ENCODE peak calls at places on chromosomes 12 and 14, in five cellular contexts. H is uterus, M is heart left ventricle, X is colonic mucosa, S is tibial artery. R is an unnamed sample.

GRCh38 chr14:102508410-102508773 is 1.2 kb downstream of the ANKRD9 start:
- DNase-seq in H (no peak), S (no peak), M (peak), X (peak), R (no peak)

GRCh38 chr12:49979061-49979586 is 6.4 kb downstream of the AQP6 start:
- DNase-seq in X (no peak), M (no peak), H (no peak), S (peak), R (no peak)

GRCh38 chr12:106137456-106138278 is 1.1 kb downstream of the NUAK1 start:
- DNase-seq in S (no peak), H (no peak), X (no peak), M (peak), R (no peak)

GRCh38 chr12:88113871-88114270 is 28.0 kb downstream of the CEP290 start:
- DNase-seq in M (no peak), H (no peak), X (no peak), S (no peak), R (no peak)

GRCh38 chr14:55505846-55506245 is 65.4 kb upstream of the TBPL2 start:
- DNase-seq in S (no peak), M (no peak), H (no peak), X (no peak), R (no peak)

GRCh38 chr12:113965951-113966797 is at the start of gene RBM19:
- DNase-seq in X (peak), H (peak), S (peak), M (peak), R (peak)

GRCh38 chr14:36767603-36768281 is 106.1 kb downstream of the PAX9 start:
- DNase-seq in M (no peak), X (no peak), S (no peak), H (no peak), R (peak)

GRCh38 chr14:38425324-38425976 is 169.6 kb upstream of the CLEC14A start:
- DNase-seq in S (no peak), M (no peak), H (no peak), X (no peak), R (no peak)

GRCh38 chr14:101791919-101792572 is 30.5 kb downstream of the PPP2R5C start:
- DNase-seq in S (no peak), M (no peak), X (no peak), H (no peak), R (no peak)

GRCh38 chr14:99261916-99262787 is 9.8 kb downstream of the BCL11B start:
- DNase-seq in S (peak), X (no peak), M (no peak), H (no peak), R (no peak)

GRCh38 chr12:93714382-93714781 is 37.2 kb downstream of the CRADD start:
- DNase-seq in X (no peak), M (peak), H (peak), S (no peak), R (no peak)

GRCh38 chr12:116591608-116592115 is 32.5 kb downstream of the MAP1LC3B2 start:
- DNase-seq in M (no peak), H (no peak), S (no peak), X (no peak), R (no peak)

GRCh38 chr12:109759076-109759420 is 45.4 kb downstream of the FAM222A start:
- DNase-seq in S (peak), M (peak), X (no peak), H (no peak), R (no peak)

GRCh38 chr12:106197906-106198623 is 49.8 kb downstream of the CKAP4 start:
- DNase-seq in M (no peak), X (no peak), H (no peak), S (no peak), R (peak)

GRCh38 chr12:128766738-128767501 is 56.8 kb downstream of the SLC15A4 start:
- DNase-seq in S (no peak), X (no peak), H (no peak), M (no peak), R (no peak)
- H3K4me3 ChIP-seq in S (no peak), X (no peak), H (no peak), M (no peak), R (no peak)

DNA sequence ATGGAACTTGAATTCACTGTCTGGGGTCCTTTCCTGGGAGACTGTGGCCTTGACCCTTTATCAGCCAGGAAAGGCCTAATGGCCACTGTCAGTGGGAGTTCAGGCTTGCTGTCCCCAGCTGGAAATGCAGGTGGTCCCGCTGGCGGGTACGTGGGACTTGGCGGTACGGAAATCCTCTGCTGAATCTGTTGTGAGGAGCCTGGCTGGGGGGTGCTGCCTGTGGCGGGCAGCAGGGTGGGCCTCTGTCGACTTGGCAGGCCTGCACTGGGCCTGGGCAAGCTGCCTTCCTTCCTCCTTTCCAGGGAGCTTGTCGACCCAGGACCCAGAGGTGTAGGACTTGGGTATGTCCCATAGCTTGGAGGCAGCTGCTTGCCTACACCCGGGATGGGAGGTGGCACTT is 26.3 kb downstream of the ZFYVE21 start:
- DNase-seq in M (no peak), H (no peak), S (peak), X (no peak), R (no peak)
- TF ChIP-seq CTCF in M (no peak), H (no peak), S (no peak), X (no peak), R (no peak)

GRCh38 chr12:30850684-30851083 is 75.9 kb upstream of the TSPAN11 start:
- DNase-seq in X (no peak), H (no peak), M (no peak), S (no peak), R (no peak)
- H3K4me3 ChIP-seq in X (peak), H (no peak), M (no peak), S (no peak), R (no peak)

GRCh38 chr12:31659087-31659942 is at the start of gene ETFBKMT:
- DNase-seq in M (peak), H (peak), X (peak), S (peak), R (peak)
- TF ChIP-seq CTCF in M (peak), H (peak), X (peak), S (peak), R (peak)

DNA sequence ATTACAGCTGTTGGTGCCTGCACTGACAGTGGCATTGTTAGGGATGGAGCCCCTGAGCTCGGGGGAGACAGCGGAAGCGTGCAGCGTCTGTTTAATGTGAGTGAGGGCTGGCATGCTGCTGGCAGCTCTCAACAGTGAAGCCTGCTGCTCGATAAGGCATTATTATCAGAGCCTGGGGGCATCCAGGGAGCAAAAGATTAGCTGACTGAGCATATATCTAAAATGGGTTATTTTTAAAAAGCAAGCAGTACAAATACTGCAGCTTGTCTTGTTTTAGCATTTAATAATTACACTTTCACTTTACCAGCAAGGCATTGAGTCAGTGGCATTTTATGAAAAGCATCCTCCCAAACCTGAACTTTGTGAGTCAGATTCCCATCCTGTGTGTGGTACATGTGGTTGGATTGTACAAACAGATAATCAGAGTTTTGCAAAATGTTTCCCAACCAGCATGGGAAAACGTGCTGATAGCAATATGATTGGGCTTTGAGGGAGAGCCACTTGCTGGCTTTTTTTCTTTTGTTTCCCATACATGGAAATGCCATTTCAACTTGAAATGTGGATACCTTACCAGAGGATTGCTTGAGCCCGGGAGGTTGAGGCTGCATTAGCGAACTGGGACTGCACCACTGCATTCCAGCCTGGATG is 150.8 kb downstream of the PRKCH start:
- DNase-seq in H (no peak), M (peak), S (no peak), X (no peak), R (no peak)
- H3K4me3 ChIP-seq in H (peak), M (peak), S (peak), X (no peak), R (peak)

GRCh38 chr12:96502477-96502876 is 13.1 kb downstream of the CFAP54 start:
- DNase-seq in X (no peak), H (no peak), S (no peak), M (no peak), R (no peak)

GRCh38 chr12:96501139-96501741 is 11.9 kb downstream of the CFAP54 start:
- DNase-seq in X (peak), H (no peak), S (no peak), M (peak), R (no peak)

GRCh38 chr12:96502949-96503532 is 13.7 kb downstream of the CFAP54 start:
- DNase-seq in H (no peak), S (no peak), M (no peak), X (no peak), R (no peak)

GRCh38 chr12:96501908-96502307 is 12.5 kb downstream of the CFAP54 start:
- DNase-seq in H (no peak), X (no peak), M (no peak), S (no peak), R (no peak)

DNA sequence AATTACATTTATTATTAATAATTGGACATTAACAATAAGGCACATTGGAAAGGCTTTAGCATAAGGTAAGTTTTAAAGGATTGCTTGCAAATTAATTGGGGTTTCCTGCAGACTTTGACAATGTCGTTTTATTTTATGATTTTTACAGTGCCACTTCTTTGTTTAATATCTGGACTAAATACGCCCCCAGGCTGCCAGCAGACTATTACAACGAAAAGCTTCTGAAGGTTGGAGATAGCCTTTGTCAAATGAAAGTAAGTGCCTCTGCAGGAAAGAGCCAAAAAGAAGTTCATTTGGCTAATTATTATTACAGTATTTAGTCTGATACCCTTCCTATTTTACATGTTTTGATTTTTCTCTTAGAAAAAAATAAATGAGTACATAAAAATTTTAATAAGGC is 11.3 kb downstream of the CFAP54 start:
- DNase-seq in M (no peak), H (no peak), X (no peak), S (no peak), R (no peak)
- TF ChIP-seq CTCF in M (peak), H (no peak), X (no peak), S (no peak), R (peak)

GRCh38 chr12:130838951-130839769 is at the start of gene STX2:
- DNase-seq in X (peak), M (peak), H (peak), S (peak), R (peak)
- H3K4me3 ChIP-seq in X (peak), M (peak), H (peak), S (peak), R (peak)

GRCh38 chr14:40417777-40418401 is 985.7 kb upstream of the FBXO33 start:
- DNase-seq in S (no peak), M (no peak), X (no peak), H (no peak), R (no peak)
- TF ChIP-seq CTCF in S (no peak), M (peak), X (no peak), H (no peak), R (peak)

GRCh38 chr14:94114589-94115067 is 4.1 kb downstream of the IFI27 start:
- DNase-seq in X (no peak), M (no peak), S (peak), H (no peak), R (no peak)

GRCh38 chr14:94112513-94113060 is 2.1 kb downstream of the IFI27 start:
- DNase-seq in S (no peak), M (no peak), X (no peak), H (no peak), R (no peak)

GRCh38 chr14:94113490-94113889 is 3.0 kb downstream of the IFI27 start:
- DNase-seq in S (no peak), H (no peak), M (peak), X (peak), R (no peak)

GRCh38 chr14:94113908-94114588 is 3.5 kb downstream of the IFI27 start:
- DNase-seq in H (no peak), S (no peak), M (no peak), X (no peak), R (no peak)

GRCh38 chr14:94113073-94113472 is 2.5 kb downstream of the IFI27 start:
- DNase-seq in H (no peak), X (no peak), M (no peak), S (no peak), R (no peak)
- H3K4me3 ChIP-seq in H (no peak), X (no peak), M (peak), S (no peak), R (peak)

GRCh38 chr14:76958975-76959710 is 69.4 kb downstream of the IRF2BPL start:
- DNase-seq in X (no peak), S (peak), H (no peak), M (peak), R (no peak)
- TF ChIP-seq CTCF in X (no peak), S (no peak), H (no peak), M (no peak), R (no peak)

R was measured in esophagus muscularis mucosa.